ENCODE peak calls at places on chromosomes 16 and 17, in six cellular contexts. C, N, Y, O, S and B are unnamed samples.

GRCh38 chr16:31708348-31708747 is 165.3 kb upstream of the ZNF267 start:
- DNase-seq in C (no peak), N (no peak), Y (no peak), O (no peak), S (no peak), B (no peak)

GRCh38 chr16:81405702-81406113 is 38.9 kb upstream of the CMIP start:
- DNase-seq in C (no peak), N (no peak), Y (peak), O (peak), S (peak), B (no peak)

GRCh38 chr16:75860654-75861053 is 134.4 kb upstream of the CPHXL start:
- DNase-seq in C (no peak), N (no peak), Y (no peak), O (no peak), S (no peak), B (no peak)

GRCh38 chr16:1612320-1613111 is at the start of gene CRAMP1:
- DNase-seq in C (no peak), N (peak), Y (peak), O (no peak), S (no peak), B (no peak)

GRCh38 chr17:49333806-49334205 is 28.2 kb downstream of the ZNF652 start:
- DNase-seq in C (no peak), N (no peak), Y (no peak), O (no peak), S (no peak), B (no peak)

GRCh38 chr17:17258998-17259397 is 22.0 kb upstream of the FLCN start:
- DNase-seq in C (no peak), N (no peak), Y (no peak), O (no peak), S (no peak), B (no peak)

GRCh38 chr16:81266680-81267095 is 28.2 kb downstream of the BCO1 start:
- DNase-seq in C (no peak), N (peak), Y (no peak), O (no peak), S (no peak), B (no peak)

GRCh38 chr16:20798364-20798763 is 7.9 kb downstream of the ERI2 start:
- DNase-seq in C (no peak), N (no peak), Y (no peak), O (no peak), S (no peak), B (no peak)

GRCh38 chr16:57741660-57742191 is 6.2 kb downstream of the KATNB1 start:
- DNase-seq in C (no peak), N (no peak), Y (no peak), O (no peak), S (no peak), B (no peak)

GRCh38 chr17:34711646-34712045 is 132.3 kb downstream of the TMEM132E start:
- DNase-seq in C (no peak), N (no peak), Y (no peak), O (no peak), S (no peak), B (no peak)

GRCh38 chr17:79941088-79942010 is 94.3 kb downstream of the TBC1D16 start:
- DNase-seq in C (no peak), N (peak), Y (no peak), O (no peak), S (peak), B (no peak)

GRCh38 chr16:81292936-81293335 is 21.8 kb upstream of the GAN start:
- DNase-seq in C (no peak), N (no peak), Y (no peak), O (no peak), S (no peak), B (no peak)

GRCh38 chr16:75024591-75024990 is 25.8 kb downstream of the ZNRF1 start:
- DNase-seq in C (no peak), N (no peak), Y (no peak), O (no peak), S (no peak), B (no peak)

GRCh38 chr16:19810817-19811731 is 73.6 kb downstream of the GPRC5B start:
- DNase-seq in C (no peak), N (no peak), Y (peak), O (no peak), S (no peak), B (peak)

GRCh38 chr16:85571813-85572619 is 41.1 kb upstream of the GSE1 start:
- DNase-seq in C (no peak), N (peak), Y (no peak), O (no peak), S (no peak), B (no peak)

GRCh38 chr16:22191966-22192260 is 14.2 kb upstream of the EEF2K start:
- DNase-seq in C (no peak), N (peak), Y (peak), O (no peak), S (peak), B (no peak)

GRCh38 chr16:11624645-11625607 is 38.2 kb upstream of the LITAF start:
- DNase-seq in C (no peak), N (no peak), Y (no peak), O (no peak), S (no peak), B (no peak)

GRCh38 chr17:55577011-55577586 is 65.8 kb upstream of the SMIM36 start:
- DNase-seq in C (peak), N (peak), Y (no peak), O (peak), S (peak), B (peak)

GRCh38 chr16:154223-155030 is 2.0 kb downstream of the HBZ start:
- DNase-seq in C (no peak), N (peak), Y (no peak), O (peak), S (peak), B (peak)

GRCh38 chr17:2085648-2085949 is 30.7 kb downstream of the HIC1 start:
- DNase-seq in C (no peak), N (no peak), Y (no peak), O (no peak), S (peak), B (no peak)

DNA sequence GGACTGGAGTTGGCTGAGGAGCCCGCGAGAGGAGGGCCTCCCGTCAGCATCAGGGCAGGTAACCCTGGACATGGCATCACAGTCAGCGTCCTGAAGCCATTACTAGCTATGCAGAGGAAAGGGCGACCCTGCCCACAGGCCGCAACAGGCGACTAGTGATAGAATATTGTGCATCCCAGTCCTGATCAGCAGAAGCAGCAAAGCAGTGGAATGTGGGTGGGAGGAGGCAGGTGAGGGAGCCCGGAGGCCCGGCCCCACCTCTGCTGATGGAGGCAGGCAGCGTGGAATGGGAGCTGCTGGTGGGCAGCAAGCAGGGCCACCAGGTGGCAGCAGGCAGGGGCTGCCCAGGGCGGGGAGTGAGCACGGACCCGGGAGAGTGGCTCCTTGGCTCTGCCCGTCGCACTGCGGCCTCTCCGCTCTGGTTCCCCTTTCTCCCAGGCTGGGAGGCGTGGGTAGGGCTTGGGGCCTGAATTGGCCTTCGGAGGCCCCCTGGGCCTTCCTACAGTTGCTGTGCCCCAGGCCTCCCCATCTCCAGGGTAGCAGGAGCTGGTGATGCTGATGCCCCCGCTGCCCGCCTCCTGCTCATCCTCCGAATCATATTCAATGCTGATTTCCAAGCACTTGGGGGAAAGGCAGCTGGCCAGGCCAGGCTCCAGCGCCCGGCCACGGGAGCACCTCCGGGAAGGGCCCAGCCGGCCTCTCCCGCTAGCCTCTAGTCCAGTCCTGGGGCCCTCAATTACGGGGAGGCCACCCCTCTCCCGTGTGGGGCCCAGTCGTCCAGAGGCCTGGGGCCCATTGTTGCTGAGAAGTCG is 20.2 kb downstream of the TSPOAP1 start:
- DNase-seq in C (no peak), N (no peak), Y (peak), O (peak), S (peak), B (no peak)
- TF ChIP-seq CTCF in C (no peak), N (no peak), Y (peak), O (no peak), S (no peak), B (no peak)

GRCh38 chr17:82751571-82752370 is at the start of gene TBCD:
- DNase-seq in C (peak), N (peak), Y (peak), O (peak), S (peak), B (peak)
- TF ChIP-seq POLR2A in C (peak), N (peak), Y (peak), O (no peak), S (peak), B (peak)

DNA sequence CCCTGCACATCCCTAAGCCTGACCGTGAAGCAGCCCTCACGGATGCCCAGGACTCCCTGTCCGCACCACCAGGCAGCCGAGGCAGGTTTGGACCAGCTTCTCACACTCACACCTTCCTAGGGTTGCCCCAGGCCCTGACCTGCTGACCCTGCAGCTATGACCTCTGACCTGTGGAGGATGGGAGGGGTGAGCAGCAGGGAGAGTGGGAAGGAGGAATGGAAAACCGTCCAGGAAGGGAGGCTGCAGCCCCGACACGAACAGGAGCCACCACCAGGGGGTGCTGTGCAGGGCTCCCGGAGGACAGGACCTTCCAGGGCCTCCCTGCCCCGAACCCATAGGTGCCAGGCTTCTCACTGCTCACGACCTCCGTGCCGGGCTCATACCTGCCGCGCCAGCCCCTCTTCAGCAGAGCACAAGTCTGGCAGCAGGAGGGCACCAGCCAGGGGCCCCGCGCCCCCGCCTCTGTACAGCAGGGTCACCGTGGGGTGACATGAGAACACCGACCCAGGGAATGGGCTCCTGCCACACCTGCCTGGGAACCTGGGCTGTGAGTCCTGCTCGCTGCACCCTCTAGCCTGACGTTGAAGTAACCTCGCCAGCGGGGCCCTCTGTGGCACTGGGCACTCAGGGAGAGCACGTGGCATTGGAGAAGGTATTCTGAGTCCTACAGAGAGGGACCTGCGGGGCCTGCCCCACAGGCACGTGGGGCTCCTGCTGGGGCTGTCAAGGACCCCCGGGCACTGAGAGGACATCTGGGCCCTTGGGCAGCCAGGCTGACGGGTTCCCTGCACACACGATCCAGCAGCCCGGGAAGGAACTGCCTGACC is 37.6 kb downstream of the CTU2 start:
- DNase-seq in C (peak), N (peak), Y (peak), O (peak), S (peak), B (peak)
- H3K27ac ChIP-seq in C (no peak), N (peak), Y (no peak), O (no peak), S (no peak), B (no peak)

DNA sequence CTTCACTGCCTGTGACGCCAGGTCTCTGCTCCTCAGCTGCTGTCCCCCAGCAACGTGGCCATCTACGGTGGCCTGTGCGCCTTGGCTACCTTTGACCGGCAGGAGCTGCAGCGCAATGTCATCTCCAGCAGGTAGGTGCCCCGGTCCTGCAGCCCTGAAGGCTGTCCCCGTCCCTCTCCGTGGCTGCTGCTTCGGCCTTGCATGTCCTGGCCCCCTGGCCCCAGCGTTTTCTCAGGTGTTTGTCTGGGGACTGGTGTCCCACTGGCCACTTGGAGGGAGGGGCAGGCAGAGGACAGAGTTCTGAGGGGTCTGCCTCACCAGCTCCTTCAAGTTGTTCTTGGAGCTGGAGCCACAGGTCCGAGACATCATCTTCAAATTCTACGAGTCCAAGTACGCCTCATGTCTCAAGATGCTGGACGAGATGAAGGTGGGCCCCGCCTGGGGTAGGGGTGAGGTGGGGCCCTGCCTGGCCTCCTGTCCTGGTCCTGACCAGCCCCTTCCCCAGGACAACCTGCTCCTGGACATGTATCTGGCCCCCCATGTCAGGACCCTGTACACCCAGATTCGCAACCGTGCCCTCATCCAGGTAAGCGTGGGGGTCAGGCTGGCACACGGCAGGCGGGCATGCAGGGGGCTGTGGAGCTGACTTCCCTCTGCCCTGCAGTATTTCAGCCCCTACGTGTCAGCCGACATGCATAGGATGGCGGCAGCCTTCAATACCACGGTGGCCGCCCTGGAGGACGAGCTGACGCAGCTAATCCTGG is 4.4 kb downstream of the GPS1 start:
- DNase-seq in C (no peak), N (no peak), Y (no peak), O (no peak), S (no peak), B (no peak)
- TF ChIP-seq CTCF in C (no peak), N (no peak), Y (no peak), O (no peak), S (no peak), B (no peak)

DNA sequence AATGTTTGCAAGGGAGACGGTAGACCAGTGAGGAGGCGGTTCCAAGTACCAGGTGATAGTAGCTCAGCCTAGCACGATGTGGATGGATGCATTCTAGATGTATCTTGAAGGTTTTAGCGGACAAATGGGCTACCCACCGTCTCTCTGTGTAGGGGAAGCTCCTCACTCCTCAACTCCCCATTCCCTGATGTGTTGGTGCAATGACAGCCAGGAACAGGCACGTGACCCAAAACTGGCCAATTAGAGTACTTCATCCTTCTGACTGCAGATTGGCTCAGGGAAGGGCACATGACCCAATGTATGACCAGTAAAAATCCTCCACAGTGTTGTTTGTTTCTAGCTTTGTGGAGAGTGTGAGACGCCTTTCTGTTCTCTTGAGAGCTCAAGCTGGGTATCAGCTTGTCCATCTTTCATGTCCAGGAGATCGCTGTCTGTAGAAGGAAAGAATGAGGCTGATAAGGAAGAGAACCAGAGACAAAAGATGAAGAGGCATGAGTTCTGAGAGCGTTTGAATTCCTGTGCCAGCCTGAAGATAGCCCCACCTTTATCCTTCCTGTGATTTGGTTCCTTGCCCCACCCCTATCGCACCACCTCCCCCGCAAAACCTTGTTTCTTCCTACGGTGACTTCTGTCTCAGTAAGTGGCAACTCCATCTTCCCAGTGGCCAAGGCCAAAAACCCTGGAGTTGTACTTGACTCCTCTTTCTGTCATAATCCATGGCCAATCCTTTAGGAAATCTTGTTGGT is 2.3 kb upstream of the BORCS6 start:
- DNase-seq in C (peak), N (peak), Y (peak), O (peak), S (peak), B (peak)
- TF ChIP-seq POLR2A in C (peak), N (peak), Y (peak), O (peak), S (peak), B (peak)

GRCh38 chr17:77957869-77958715 is at the start of gene TNRC6C:
- DNase-seq in C (peak), N (peak), Y (peak), O (peak), S (peak), B (peak)
- H3K27ac ChIP-seq in C (peak), N (peak), Y (peak), O (peak), S (peak), B (peak)

GRCh38 chr17:72430611-72431432 is 310.0 kb downstream of the SOX9 start:
- DNase-seq in C (no peak), N (peak), Y (no peak), O (no peak), S (no peak), B (no peak)
- TF ChIP-seq CTCF in C (no peak), N (peak), Y (peak), O (no peak), S (no peak), B (no peak)

GRCh38 chr16:17277981-17278381 is 192.8 kb downstream of the XYLT1 start:
- DNase-seq in C (no peak), N (peak), Y (peak), O (no peak), S (peak), B (peak)

GRCh38 chr16:17275076-17275732 is 195.6 kb downstream of the XYLT1 start:
- DNase-seq in C (no peak), N (peak), Y (peak), O (peak), S (no peak), B (no peak)

GRCh38 chr16:17278988-17279387 is 191.8 kb downstream of the XYLT1 start:
- DNase-seq in C (no peak), N (no peak), Y (no peak), O (no peak), S (peak), B (peak)

GRCh38 chr16:17275989-17276530 is 194.7 kb downstream of the XYLT1 start:
- DNase-seq in C (no peak), N (no peak), Y (no peak), O (no peak), S (no peak), B (no peak)

DNA sequence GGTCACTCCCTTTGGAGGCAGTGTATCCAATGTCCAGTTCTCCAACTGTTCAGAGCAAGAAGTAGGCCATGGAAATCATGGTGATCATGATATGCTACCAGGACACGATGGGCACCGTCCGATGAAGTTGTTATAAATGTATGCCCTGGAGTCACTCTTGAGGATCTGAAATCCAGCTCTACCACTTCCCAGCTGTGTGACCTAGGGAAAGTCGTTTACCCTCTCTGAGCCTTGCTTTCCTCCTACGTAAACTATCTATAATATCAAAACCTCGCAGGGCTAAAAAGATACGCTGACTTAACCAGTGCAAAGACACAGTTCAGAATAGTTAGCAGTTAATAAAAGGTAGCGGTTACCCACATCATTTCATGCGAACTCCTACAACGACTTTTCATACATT is 194.2 kb downstream of the XYLT1 start:
- DNase-seq in C (no peak), N (no peak), Y (no peak), O (no peak), S (no peak), B (no peak)
- TF ChIP-seq POLR2A in C (no peak), N (no peak), Y (no peak), O (no peak), S (no peak), B (no peak)